ENCODE peak calls at places on chromosomes 1 and 21, in four cellular contexts. D is fibroblast of pulmonary artery, K is ELR, T is WERI-Rb-1. P is an unnamed sample.
A peak's percentile ranks its signal among the peaks of the same experiment; 100 is the strongest.

GRCh38 chr1:184827600-184828368 is 73.1 kb upstream of the EDEM3 start:
- DNase-seq in D (peak; percentile 69), K (peak; percentile 80), T (no peak), P (peak; percentile 86)

GRCh38 chr1:15222653-15223303 is 24.2 kb upstream of the FHAD1 start:
- DNase-seq in D (no peak), K (no peak), T (no peak), P (no peak)

GRCh38 chr1:166166400-166166699 is 451 bp downstream of the FAM78B start:
- DNase-seq in D (no peak), K (no peak), T (no peak), P (no peak)

GRCh38 chr1:32101233-32101681 is 6.6 kb upstream of the KPNA6 start:
- DNase-seq in D (peak; percentile 55), K (peak; percentile 81), T (no peak), P (peak; percentile 87)

GRCh38 chr1:39919545-39919944 is 17.8 kb upstream of the MYCL start:
- DNase-seq in D (peak; percentile 84), K (peak; percentile 81), T (peak; percentile 69), P (peak; percentile 63)

GRCh38 chr21:42113926-42114409 is 42.9 kb downstream of the UMODL1 start:
- DNase-seq in D (no peak), K (peak; percentile 56), T (no peak), P (peak; percentile 60)

GRCh38 chr1:153563991-153564390 is 1.7 kb downstream of the S100A2 start:
- DNase-seq in D (no peak), K (no peak), T (no peak), P (no peak)

GRCh38 chr21:37195078-37195477 is 72.1 kb downstream of the VPS26C start:
- DNase-seq in D (no peak), K (no peak), T (no peak), P (no peak)

GRCh38 chr1:55828031-55828430 is 612.9 kb upstream of the USP24 start:
- DNase-seq in D (no peak), K (peak; percentile 15), T (no peak), P (peak; percentile 71)

GRCh38 chr1:40476924-40477679 is at the start of gene ZFP69:
- DNase-seq in D (peak; percentile 69), K (peak; percentile 81), T (peak; percentile 81), P (peak; percentile 75)

GRCh38 chr1:200794506-200795065 is 55.9 kb downstream of the CAMSAP2 start:
- DNase-seq in D (no peak), K (peak; percentile 56), T (no peak), P (peak; percentile 68)

GRCh38 chr1:182095946-182096345 is 34.4 kb upstream of the ZNF648 start:
- DNase-seq in D (no peak), K (no peak), T (no peak), P (no peak)

GRCh38 chr1:231162300-231162969 is 577 bp downstream of the TRIM67 start:
- DNase-seq in D (peak; percentile 19), K (peak; percentile 49), T (peak; percentile 63), P (peak; percentile 52)

GRCh38 chr1:27037518-27037917 is 24.9 kb upstream of the TENT5B start:
- DNase-seq in D (no peak), K (no peak), T (no peak), P (no peak)

GRCh38 chr21:44423941-44424607 is 31.2 kb upstream of the LRRC3 start:
- DNase-seq in D (no peak), K (no peak), T (peak; percentile 6), P (no peak)

GRCh38 chr1:960371-961131 is at the start of gene KLHL17:
- DNase-seq in D (peak; percentile 66), K (peak; percentile 79), T (peak; percentile 89), P (peak; percentile 65)

GRCh38 chr1:9143250-9143649 is 14.3 kb upstream of the GPR157 start:
- DNase-seq in D (peak; percentile 68), K (peak; percentile 62), T (no peak), P (peak; percentile 75)

GRCh38 chr1:225467193-225468020 is 39.6 kb upstream of the LBR start:
- DNase-seq in D (peak; percentile 33), K (no peak), T (no peak), P (no peak)

GRCh38 chr1:115713906-115714305 is 54.6 kb downstream of the CASQ2 start:
- DNase-seq in D (no peak), K (no peak), T (no peak), P (no peak)

GRCh38 chr1:1305300-1306069 is 2.2 kb downstream of the ACAP3 start:
- DNase-seq in D (peak; percentile 70), K (peak; percentile 86), T (peak; percentile 92), P (peak; percentile 85)

GRCh38 chr1:235710665-235711064 is 61.1 kb upstream of the GNG4 start:
- DNase-seq in D (no peak), K (no peak), T (no peak), P (no peak)

GRCh38 chr1:94579876-94580294 is 38.3 kb upstream of the F3 start:
- DNase-seq in D (peak; percentile 85), K (peak; percentile 99), T (no peak), P (peak; percentile 98)

GRCh38 chr1:183580281-183580682 is 10.0 kb downstream of the NCF2 start:
- DNase-seq in D (peak; percentile 38), K (peak; percentile 57), T (peak; percentile 30), P (peak; percentile 37)

GRCh38 chr1:109441105-109441504 is 14.9 kb upstream of the PSMA5 start:
- DNase-seq in D (peak; percentile 26), K (no peak), T (no peak), P (peak; percentile 82)

GRCh38 chr1:234170622-234171021 is 202.6 kb upstream of the COA6 start:
- DNase-seq in D (no peak), K (no peak), T (no peak), P (no peak)

GRCh38 chr1:223609066-223609465 is 56.4 kb downstream of the CAPN8 start:
- DNase-seq in D (no peak), K (no peak), T (no peak), P (no peak)

GRCh38 chr1:118788372-118788955 is 199.7 kb downstream of the TBX15 start:
- DNase-seq in D (peak; percentile 8), K (peak; percentile 13), T (no peak), P (peak; percentile 59)

GRCh38 chr1:25833158-25833557 is 13.4 kb downstream of the MTFR1L start:
- DNase-seq in D (no peak), K (no peak), T (no peak), P (no peak)

GRCh38 chr1:104946558-104947210 is 1197.0 kb downstream of the AMY1C start:
- DNase-seq in D (no peak), K (no peak), T (no peak), P (no peak)

GRCh38 chr1:8471451-8471850 is 153.5 kb downstream of the SLC45A1 start:
- DNase-seq in D (no peak), K (no peak), T (no peak), P (no peak)

GRCh38 chr1:12475947-12476346 is 142.1 kb downstream of the DHRS3 start:
- DNase-seq in D (no peak), K (no peak), T (no peak), P (peak; percentile 50)

GRCh38 chr1:7444362-7444761 is 326.7 kb upstream of the VAMP3 start:
- DNase-seq in D (no peak), K (no peak), T (no peak), P (peak; percentile 10)

GRCh38 chr1:86833461-86834215 is 80.3 kb downstream of the SELENOF start:
- DNase-seq in D (peak; percentile 94), K (peak; percentile 90), T (peak; percentile 79), P (peak; percentile 85)

GRCh38 chr1:24256687-24257086 is 62.5 kb upstream of the GRHL3 start:
- DNase-seq in D (no peak), K (no peak), T (no peak), P (no peak)

GRCh38 chr21:46116846-46117585 is 19.1 kb downstream of the COL6A2 start:
- DNase-seq in D (no peak), K (peak; percentile 50), T (peak; percentile 7), P (peak; percentile 84)

GRCh38 chr1:47677241-47677940 is 239.5 kb downstream of the FOXD2 start:
- DNase-seq in D (no peak), K (no peak), T (no peak), P (no peak)

GRCh38 chr1:14083277-14083676 is 383.3 kb downstream of the PRDM2 start:
- DNase-seq in D (no peak), K (no peak), T (no peak), P (no peak)

GRCh38 chr1:74470936-74471335 is 41.5 kb downstream of the LRRC53 start:
- DNase-seq in D (no peak), K (no peak), T (no peak), P (no peak)

GRCh38 chr1:31755197-31755611 is 8.9 kb downstream of the ADGRB2 start:
- DNase-seq in D (no peak), K (peak; percentile 77), T (no peak), P (peak; percentile 93)

P was measured in EH.